ENCODE peak calls at places on chromosomes 3 and 15, in six cellular contexts. B is neural progenitor cell, I is HCT116, L is SK-N-SH, C is GM23248, J is MM.1S. V is an unnamed sample.
A peak's percentile ranks its signal among the peaks of the same experiment; 100 is the strongest.

GRCh38 chr3:101676219-101676764 is 640 bp downstream of the ZBTB11 start:
- DNase-seq in B (peak; percentile 98), I (peak; percentile 88), L (peak; percentile 97), C (peak; percentile 98), J (peak; percentile 98), V (peak; percentile 98)

GRCh38 chr15:81410318-81410753 is 36.3 kb upstream of the TMC3 start:
- DNase-seq in B (peak; percentile 84), I (peak; percentile 56), L (peak; percentile 57), C (peak; percentile 91), J (peak; percentile 74), V (peak; percentile 78)

GRCh38 chr15:80160570-80161156 is 7.9 kb downstream of the FAH start:
- DNase-seq in B (no peak), I (no peak), L (no peak), C (peak; percentile 98), J (peak; percentile 87), V (peak; percentile 86)

GRCh38 chr3:73508330-73508954 is 116.3 kb downstream of the PDZRN3 start:
- DNase-seq in B (peak; percentile 83), I (peak; percentile 27), L (peak; percentile 51), C (peak; percentile 85), J (peak; percentile 71), V (peak; percentile 62)

GRCh38 chr3:99548674-99549073 is 89.7 kb upstream of the COL8A1 start:
- DNase-seq in B (no peak), I (no peak), L (no peak), C (no peak), J (no peak), V (no peak)

GRCh38 chr3:149886957-149887356 is 73.9 kb downstream of the RNF13 start:
- DNase-seq in B (peak; percentile 20), I (no peak), L (no peak), C (no peak), J (no peak), V (no peak)

GRCh38 chr3:196165850-196166249 is 45.4 kb downstream of the ZDHHC19 start:
- DNase-seq in B (no peak), I (no peak), L (no peak), C (no peak), J (no peak), V (no peak)

GRCh38 chr3:24242012-24242698 is 252.5 kb downstream of the THRB start:
- DNase-seq in B (no peak), I (no peak), L (no peak), C (peak; percentile 92), J (no peak), V (peak; percentile 93)

GRCh38 chr3:188792788-188793187 is 379.0 kb upstream of the TPRG1 start:
- DNase-seq in B (peak; percentile 61), I (no peak), L (peak; percentile 18), C (peak; percentile 45), J (no peak), V (no peak)

GRCh38 chr15:84104853-84105252 is 130.7 kb upstream of the GOLGA6L4 start:
- DNase-seq in B (no peak), I (no peak), L (no peak), C (no peak), J (no peak), V (no peak)

GRCh38 chr3:102536479-102536878 is 101.7 kb downstream of the ZPLD1 start:
- DNase-seq in B (peak; percentile 46), I (peak; percentile 26), L (peak; percentile 39), C (peak; percentile 58), J (peak; percentile 68), V (peak; percentile 84)

GRCh38 chr15:69451951-69452701 is 492 bp upstream of the RPLP1 start:
- DNase-seq in B (peak; percentile 32), I (no peak), L (peak; percentile 30), C (peak; percentile 66), J (peak; percentile 54), V (no peak)

GRCh38 chr3:114542359-114542758 is 248.5 kb downstream of the TIGIT start:
- DNase-seq in B (peak; percentile 74), I (no peak), L (no peak), C (no peak), J (no peak), V (no peak)

GRCh38 chr3:101879623-101880284 is 30.4 kb downstream of the NFKBIZ start:
- DNase-seq in B (no peak), I (no peak), L (no peak), C (no peak), J (no peak), V (no peak)

GRCh38 chr15:98286831-98287230 is 326.3 kb downstream of the ARRDC4 start:
- DNase-seq in B (no peak), I (no peak), L (no peak), C (peak; percentile 7), J (no peak), V (no peak)

GRCh38 chr3:69160525-69160924 is 38.1 kb upstream of the LMOD3 start:
- DNase-seq in B (no peak), I (no peak), L (no peak), C (no peak), J (no peak), V (no peak)

GRCh38 chr15:57485869-57486268 is 105.8 kb upstream of the MYZAP start:
- DNase-seq in B (no peak), I (peak; percentile 79), L (no peak), C (peak; percentile 93), J (no peak), V (peak; percentile 90)

GRCh38 chr15:65819563-65819960 is 27.5 kb upstream of the DENND4A start:
- DNase-seq in B (no peak), I (no peak), L (no peak), C (no peak), J (no peak), V (no peak)

GRCh38 chr3:85846940-85847339 is 888.2 kb downstream of the CADM2 start:
- DNase-seq in B (no peak), I (no peak), L (peak; percentile 5), C (no peak), J (no peak), V (no peak)

GRCh38 chr15:92452143-92452542 is 58.5 kb downstream of the ST8SIA2 start:
- DNase-seq in B (no peak), I (no peak), L (no peak), C (no peak), J (no peak), V (no peak)

GRCh38 chr3:130992344-130992743 is 34.3 kb downstream of the ASTE1 start:
- DNase-seq in B (no peak), I (no peak), L (no peak), C (no peak), J (no peak), V (no peak)

GRCh38 chr3:56467108-56467507 is 1.2 kb downstream of the ERC2 start:
- DNase-seq in B (peak; percentile 96), I (no peak), L (peak; percentile 89), C (no peak), J (no peak), V (peak; percentile 87)

GRCh38 chr15:74396445-74397238 is 29.2 kb upstream of the CYP11A1 start:
- DNase-seq in B (no peak), I (peak; percentile 89), L (no peak), C (peak; percentile 86), J (no peak), V (peak; percentile 98)

GRCh38 chr15:73888224-73889041 is 15.1 kb downstream of the TBC1D21 start:
- DNase-seq in B (no peak), I (no peak), L (no peak), C (no peak), J (no peak), V (no peak)

GRCh38 chr15:77034620-77035467 is 36.1 kb downstream of the TSPAN3 start:
- DNase-seq in B (peak; percentile 61), I (no peak), L (peak; percentile 78), C (peak; percentile 54), J (peak; percentile 39), V (peak; percentile 48)

GRCh38 chr3:125353659-125354058 is 21.5 kb downstream of the ZNF148 start:
- DNase-seq in B (no peak), I (no peak), L (no peak), C (no peak), J (no peak), V (no peak)

GRCh38 chr3:114380233-114380645 is 86.4 kb downstream of the TIGIT start:
- DNase-seq in B (peak; percentile 5), I (peak; percentile 44), L (no peak), C (peak; percentile 91), J (no peak), V (no peak)

GRCh38 chr15:68806220-68807105 is 14.2 kb downstream of the ANP32A start:
- DNase-seq in B (no peak), I (no peak), L (peak; percentile 43), C (no peak), J (no peak), V (no peak)

GRCh38 chr15:40595219-40595618 is 1.2 kb downstream of the KNL1 start:
- DNase-seq in B (no peak), I (no peak), L (no peak), C (peak; percentile 12), J (no peak), V (no peak)

DNA sequence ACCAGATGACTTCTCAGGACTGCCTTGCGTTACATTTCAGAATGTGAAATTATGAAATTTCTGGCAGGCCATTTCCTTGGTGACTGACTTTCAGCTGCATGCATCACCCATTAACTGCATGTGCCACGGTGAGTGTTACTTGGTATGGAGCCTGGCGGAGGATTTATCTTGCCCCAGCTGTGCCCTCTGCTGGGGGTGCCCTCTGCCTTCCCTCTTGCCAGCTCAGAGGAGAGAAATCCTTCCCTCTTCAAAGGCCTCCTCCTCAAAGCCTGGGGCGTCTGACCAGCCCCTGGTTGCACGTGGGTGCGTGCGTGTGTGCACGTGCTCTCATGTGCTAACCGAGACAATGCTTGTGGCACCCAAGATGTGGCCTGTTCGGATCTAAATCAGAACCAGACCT is 57.8 kb upstream of the CTSH start:
- DNase-seq in B (no peak), I (no peak), L (no peak), C (no peak), J (no peak), V (no peak)
- H3K9ac ChIP-seq in B (no peak overlapping the region), I (no peak overlapping the region), L (no peak overlapping the region), C (no peak overlapping the region), J (no peak overlapping the region), V (no peak overlapping the region)

DNA sequence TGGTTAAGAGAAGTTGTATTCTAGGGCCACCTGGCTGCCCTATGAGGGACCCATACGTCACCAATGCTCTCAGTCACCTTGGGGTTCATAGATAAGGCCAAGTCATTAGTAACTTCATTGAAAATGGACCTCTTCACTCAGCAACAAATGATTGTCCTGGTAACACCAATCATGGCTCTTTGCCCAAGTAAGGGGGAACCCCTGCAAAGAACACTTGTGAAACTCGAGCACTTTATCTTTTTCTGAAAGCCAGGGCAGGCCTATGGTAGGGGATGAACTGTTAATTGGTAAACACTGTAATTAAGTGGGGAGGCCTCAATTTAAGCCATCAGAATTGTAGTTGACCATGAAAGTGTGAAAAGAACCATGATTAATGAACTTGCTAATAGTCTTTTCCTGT is 73.3 kb downstream of the ABHD5 start:
- DNase-seq in B (no peak), I (no peak), L (no peak), C (no peak), J (no peak), V (no peak)
- TF ChIP-seq EZH2phosphoT487 in B (no peak), I (no peak), L (no peak), C (no peak), J (no peak), V (no peak)

DNA sequence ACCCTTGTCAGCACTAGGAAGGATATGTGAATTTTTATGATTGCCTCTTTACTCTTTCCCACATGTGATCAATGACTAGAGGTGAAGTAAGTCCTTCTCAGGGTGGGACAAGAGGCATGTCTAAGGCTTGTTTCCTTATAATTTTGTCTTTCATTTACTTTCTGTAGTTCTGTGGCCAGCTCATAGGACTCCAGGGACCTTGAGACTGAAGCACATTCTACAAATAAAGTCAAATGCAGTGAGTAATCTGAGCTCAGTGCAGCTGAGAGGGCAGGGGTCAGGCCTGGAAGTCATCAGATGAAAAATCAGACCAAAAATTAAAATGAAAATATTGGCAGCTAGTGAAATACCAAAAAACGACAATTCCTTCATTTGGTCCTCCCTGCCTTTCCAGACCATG is 424.7 kb upstream of the THBS1 start:
- DNase-seq in B (no peak), I (no peak), L (no peak), C (peak; percentile 55), J (no peak), V (no peak)
- H3K27ac ChIP-seq in B (no peak overlapping the region), I (no peak overlapping the region), L (no peak overlapping the region), C (peak overlapping the region; percentile 43), J (no peak overlapping the region), V (no peak overlapping the region)

GRCh38 chr3:11568503-11569155 is 75.1 kb downstream of the VGLL4 start:
- DNase-seq in B (no peak), I (peak; percentile 59), L (no peak), C (peak; percentile 98), J (no peak), V (peak; percentile 93)
- H3K9ac ChIP-seq in B (no peak overlapping the region), I (peak overlapping the region; percentile 63), L (peak overlapping the region; percentile 75), C (peak overlapping the region; percentile 91), J (no peak overlapping the region), V (peak overlapping the region; percentile 84)